ENCODE peak calls at places on chromosomes 3 and 15, in nine cellular contexts. P is activated T-cell treated with anti-CD3 and anti-CD28 coated beads for 4 hours; Q is activated CD4-positive, alpha-beta memory T cell treated with anti-CD3 and anti-CD28 coated beads, Interleukin-2, amount 10 ng/mL, durations not matched to agents 7 days and 5 days; N is K562; G is OCI-LY7; E is amniotic epithelial cell; V is HuH-7.5; Y is kidney glomerular epithelial cell; B is adipocyte. S is an unnamed sample.

GRCh38 chr3:111762535-111762934 is 96.5 kb upstream of the PHLDB2 start:
- DNase-seq in P (no peak), Q (no peak), N (no peak), G (no peak), E (no peak), V (no peak), Y (no peak), B (peak), S (no peak)

GRCh38 chr3:123424321-123424998 is 24.4 kb downstream of the ADCY5 start:
- DNase-seq in P (no peak), Q (no peak), N (no peak), G (no peak), E (no peak), V (no peak), Y (no peak), B (no peak), S (peak)

GRCh38 chr3:177934001-177934891 is 602.0 kb upstream of the KCNMB2 start:
- DNase-seq in P (no peak), Q (no peak), N (no peak), G (no peak), E (peak), V (peak), Y (peak), B (peak), S (no peak)

GRCh38 chr3:187725218-187725617 is 20.1 kb downstream of the BCL6 start:
- DNase-seq in P (no peak), Q (no peak), N (no peak), G (no peak), E (no peak), V (no peak), Y (no peak), B (no peak), S (no peak)

GRCh38 chr3:40463579-40463978 is 6.4 kb downstream of the RPL14 start:
- DNase-seq in P (no peak), Q (no peak), N (no peak), G (no peak), E (no peak), V (no peak), Y (no peak), B (no peak), S (no peak)

GRCh38 chr3:52440671-52441070 is 4.2 kb downstream of the SEMA3G start:
- DNase-seq in P (no peak), Q (no peak), N (no peak), G (no peak), E (no peak), V (no peak), Y (no peak), B (no peak), S (peak)

GRCh38 chr3:66037986-66038369 is 740 bp downstream of the MAGI1 start:
- DNase-seq in P (no peak), Q (no peak), N (peak), G (peak), E (no peak), V (no peak), Y (no peak), B (peak), S (peak)

GRCh38 chr15:62296756-62297507 is 131.8 kb upstream of the C2CD4B start:
- DNase-seq in P (no peak), Q (no peak), N (no peak), G (no peak), E (no peak), V (no peak), Y (no peak), B (no peak), S (no peak)

GRCh38 chr3:161977063-161977462 is 480.5 kb downstream of the OTOL1 start:
- DNase-seq in P (no peak), Q (no peak), N (no peak), G (no peak), E (peak), V (no peak), Y (peak), B (peak), S (no peak)

GRCh38 chr3:29324180-29324651 is 43.3 kb downstream of the RBMS3 start:
- DNase-seq in P (no peak), Q (no peak), N (no peak), G (peak), E (peak), V (no peak), Y (no peak), B (no peak), S (peak)

GRCh38 chr15:80641384-80641783 is 53.7 kb upstream of the ABHD17C start:
- DNase-seq in P (no peak), Q (no peak), N (no peak), G (no peak), E (no peak), V (no peak), Y (no peak), B (no peak), S (no peak)

GRCh38 chr15:100241572-100242479 is 99.9 kb downstream of the ADAMTS17 start:
- DNase-seq in P (no peak), Q (no peak), N (peak), G (no peak), E (peak), V (peak), Y (peak), B (no peak), S (peak)

GRCh38 chr3:74145277-74145676 is 469.2 kb downstream of the CNTN3 start:
- DNase-seq in P (no peak), Q (no peak), N (no peak), G (no peak), E (no peak), V (no peak), Y (no peak), B (no peak), S (no peak)

GRCh38 chr3:108495717-108496116 is 14.7 kb downstream of the MYH15 start:
- DNase-seq in P (no peak), Q (no peak), N (no peak), G (no peak), E (no peak), V (no peak), Y (no peak), B (no peak), S (no peak)

GRCh38 chr3:33792167-33792892 is 6.1 kb upstream of the PDCD6IP start:
- DNase-seq in P (no peak), Q (no peak), N (no peak), G (no peak), E (no peak), V (no peak), Y (no peak), B (no peak), S (no peak)

GRCh38 chr3:108404409-108404808 is 106.0 kb downstream of the MYH15 start:
- DNase-seq in P (no peak), Q (no peak), N (no peak), G (no peak), E (no peak), V (no peak), Y (no peak), B (peak), S (no peak)

GRCh38 chr3:108493862-108494261 is 16.5 kb downstream of the MYH15 start:
- DNase-seq in P (no peak), Q (no peak), N (no peak), G (no peak), E (no peak), V (peak), Y (peak), B (no peak), S (no peak)